ENCODE peak calls at places on chromosome 4, in six cellular contexts. B is HepG2, P is GM12878, H is A549, L is SK-N-SH, J is H1. R is an unnamed sample.

GRCh38 chr4:76747613-76748012 is 150.3 kb downstream of the SOWAHB start:
- DNase-seq in B (no peak), P (no peak), H (no peak), L (no peak), J (no peak), R (no peak)

GRCh38 chr4:4323705-4324534 is 33.9 kb downstream of the ZBTB49 start:
- DNase-seq in B (no peak), P (no peak), H (no peak), L (no peak), J (no peak), R (peak; percentile 36)

GRCh38 chr4:2416564-2417195 is 1.8 kb downstream of the ZFYVE28 start:
- DNase-seq in B (no peak), P (no peak), H (no peak), L (peak; percentile 63), J (peak; percentile 80), R (peak; percentile 51)

GRCh38 chr4:110088670-110089069 is 109.7 kb downstream of the ELOVL6 start:
- DNase-seq in B (no peak), P (peak; percentile 23), H (peak; percentile 0), L (no peak), J (no peak), R (peak; percentile 38)

GRCh38 chr4:64718091-64718490 is 308.8 kb upstream of the TECRL start:
- DNase-seq in B (no peak), P (no peak), H (no peak), L (no peak), J (no peak), R (no peak)

GRCh38 chr4:113325876-113326615 is 276.6 kb downstream of the ANK2 start:
- DNase-seq in B (no peak), P (no peak), H (no peak), L (no peak), J (no peak), R (no peak)

GRCh38 chr4:144562019-144562740 is 83.8 kb upstream of the HHIP start:
- DNase-seq in B (no peak), P (no peak), H (no peak), L (no peak), J (no peak), R (no peak)

GRCh38 chr4:68336530-68336929 is 13.4 kb downstream of the YTHDC1 start:
- DNase-seq in B (no peak), P (no peak), H (no peak), L (no peak), J (no peak), R (no peak)

GRCh38 chr4:8594097-8595038 is 1.8 kb downstream of the CPZ start:
- DNase-seq in B (peak; percentile 75), P (peak; percentile 4), H (peak; percentile 70), L (peak; percentile 93), J (peak; percentile 77), R (peak; percentile 84)

GRCh38 chr4:21470531-21470930 is 478.0 kb downstream of the KCNIP4 start:
- DNase-seq in B (no peak), P (no peak), H (no peak), L (peak; percentile 14), J (no peak), R (no peak)

GRCh38 chr4:156512622-156513021 is 459.0 kb downstream of the PDGFC start:
- DNase-seq in B (no peak), P (no peak), H (no peak), L (no peak), J (no peak), R (no peak)

GRCh38 chr4:2792711-2793577 is at the start of gene SH3BP2:
- DNase-seq in B (peak; percentile 63), P (no peak), H (peak; percentile 56), L (peak; percentile 96), J (peak; percentile 87), R (peak; percentile 90)

GRCh38 chr4:77358315-77358928 is 201.4 kb downstream of the CCNG2 start:
- DNase-seq in B (peak; percentile 19), P (no peak), H (peak; percentile 8), L (peak; percentile 42), J (no peak), R (peak; percentile 28)

GRCh38 chr4:55637272-55637820 is 1.2 kb upstream of the NMU start:
- DNase-seq in B (no peak), P (no peak), H (no peak), L (no peak), J (no peak), R (peak; percentile 78)

GRCh38 chr4:126915999-126916625 is 716.6 kb upstream of the INTU start:
- DNase-seq in B (no peak), P (no peak), H (no peak), L (no peak), J (no peak), R (peak; percentile 54)

GRCh38 chr4:58981828-58982227 is 1871.6 kb upstream of the IGFBP7 start:
- DNase-seq in B (no peak), P (no peak), H (no peak), L (no peak), J (no peak), R (no peak)

GRCh38 chr4:88481557-88481956 is 24.6 kb downstream of the HERC5 start:
- DNase-seq in B (no peak), P (no peak), H (no peak), L (peak; percentile 22), J (no peak), R (no peak)

DNA sequence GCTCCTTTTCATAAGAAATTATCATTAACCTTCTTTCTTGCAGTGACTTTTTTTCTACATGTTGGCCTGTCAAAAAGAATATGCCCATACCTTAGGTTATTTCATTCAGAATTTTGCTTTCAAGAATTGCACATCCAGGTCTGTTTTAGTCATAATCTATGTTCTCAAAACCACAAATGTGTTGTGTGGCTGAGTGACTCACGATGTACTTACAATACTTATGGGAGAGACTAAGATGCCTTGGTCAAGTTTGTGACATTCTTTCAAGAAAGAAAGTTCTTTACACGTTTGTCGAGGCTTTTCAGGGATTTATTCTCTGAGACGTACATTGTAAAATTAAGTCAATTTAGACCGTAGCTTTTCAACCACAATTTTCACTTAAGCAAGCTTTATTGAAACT is 396.7 kb downstream of the FSTL5 start:
- DNase-seq in B (no peak), P (no peak), H (no peak), L (no peak), J (no peak), R (no peak)
- TF ChIP-seq CHD2 in B (no peak), P (no peak), H (no peak), L (no peak), J (no peak), R (no peak)

GRCh38 chr4:190018201-190018920 is 8.7 kb downstream of the FRG2 start:
- DNase-seq in B (no peak), P (no peak), H (no peak), L (no peak), J (no peak), R (no peak)

GRCh38 chr4:190017357-190018200 is 9.5 kb downstream of the FRG2 start:
- DNase-seq in B (no peak), P (no peak), H (no peak), L (peak; percentile 52), J (peak; percentile 61), R (no peak)

GRCh38 chr4:190016369-190017289 is 10.4 kb downstream of the FRG2 start:
- DNase-seq in B (no peak), P (no peak), H (no peak), L (peak; percentile 22), J (peak; percentile 56), R (no peak)

GRCh38 chr4:190020790-190021717 is 6.0 kb downstream of the FRG2 start:
- DNase-seq in B (peak; percentile 24), P (no peak), H (peak; percentile 79), L (peak; percentile 82), J (peak; percentile 92), R (peak; percentile 56)

GRCh38 chr4:190019023-190019858 is 7.8 kb downstream of the FRG2 start:
- DNase-seq in B (no peak), P (no peak), H (no peak), L (peak; percentile 44), J (peak; percentile 68), R (no peak)
- H3K9me3 ChIP-seq in B (no peaks in the 10 kb centered on the region), P (peaks cover 7% of the 10 kb centered on the region), H (no peaks in the 10 kb centered on the region), L (no peaks in the 10 kb centered on the region), J (peaks cover 3% of the 10 kb centered on the region), R (no peaks in the 10 kb centered on the region)

GRCh38 chr4:7412586-7412975 is 22.1 kb downstream of the PSAPL1 start:
- DNase-seq in B (no peak), P (no peak), H (no peak), L (peak; percentile 19), J (peak; percentile 16), R (no peak)

GRCh38 chr4:7414046-7414445 is 20.7 kb downstream of the PSAPL1 start:
- DNase-seq in B (no peak), P (no peak), H (no peak), L (peak; percentile 5), J (peak; percentile 37), R (no peak)

GRCh38 chr4:7415927-7416686 is 18.6 kb downstream of the PSAPL1 start:
- DNase-seq in B (no peak), P (no peak), H (no peak), L (no peak), J (no peak), R (no peak)

GRCh38 chr4:7416745-7417432 is 17.8 kb downstream of the PSAPL1 start:
- DNase-seq in B (no peak), P (no peak), H (no peak), L (peak; percentile 2), J (peak; percentile 24), R (no peak)

GRCh38 chr4:7414736-7415510 is 19.8 kb downstream of the PSAPL1 start:
- DNase-seq in B (no peak), P (no peak), H (no peak), L (no peak), J (peak; percentile 43), R (no peak)
- TF ChIP-seq CHD2 in B (no peak), P (no peak), H (no peak), L (no peak), J (no peak), R (no peak)

DNA sequence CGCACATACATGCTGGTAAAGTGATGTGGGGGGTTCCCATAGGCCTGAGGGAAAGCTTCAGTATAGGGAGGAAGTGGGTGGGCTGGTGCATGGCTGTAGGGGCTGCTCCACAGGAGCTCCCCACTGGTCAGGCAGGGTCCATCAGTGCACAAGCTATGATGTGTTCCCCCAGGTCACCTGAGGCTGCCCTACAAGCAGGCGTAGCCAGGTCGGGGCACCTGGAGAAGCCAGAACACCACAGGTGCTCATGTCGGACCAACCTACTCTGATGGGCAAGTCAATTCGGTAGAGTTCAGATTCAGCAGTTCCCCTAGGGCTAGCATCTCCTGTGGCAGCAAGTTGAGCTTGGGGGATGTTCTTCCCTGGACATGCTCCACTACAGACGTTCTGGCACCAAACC is 103.3 kb upstream of the EPHA5 start:
- DNase-seq in B (no peak), P (no peak), H (no peak), L (no peak), J (no peak), R (no peak)
- H3K9me3 ChIP-seq in B (peaks cover 20% of the 10 kb centered on the region), P (no peaks in the 10 kb centered on the region), H (no peaks in the 10 kb centered on the region), L (no peaks in the 10 kb centered on the region), J (peaks cover 24% of the 10 kb centered on the region), R (no peaks in the 10 kb centered on the region)

GRCh38 chr4:80266267-80266901 is at the start of gene FGF5:
- DNase-seq in B (no peak), P (no peak), H (no peak), L (peak; percentile 83), J (peak; percentile 77), R (peak; percentile 84)
- TF ChIP-seq CHD2 in B (no peak), P (no peak), H (no peak), L (no peak), J (no peak), R (no peak)

GRCh38 chr4:139470295-139470694 is 16.4 kb downstream of the RAB33B start:
- DNase-seq in B (no peak), P (no peak), H (no peak), L (no peak), J (no peak), R (no peak)
- H3K9me3 ChIP-seq in B (peaks cover 6% of the 10 kb centered on the region), P (peaks cover 11% of the 10 kb centered on the region), H (no peaks in the 10 kb centered on the region), L (no peaks in the 10 kb centered on the region), J (no peaks in the 10 kb centered on the region), R (no peaks in the 10 kb centered on the region)